ENCODE peak calls at places on chromosomes 4 and X, in eight cellular contexts. One of them, this sample, is unnamed.

GRCh38 chr4:7298601-7299000 is 106.3 kb downstream of the SORCS2 start:
- DNase-seq in AG10803: no peak
- DNase-seq in GM23248: no peak
- DNase-seq in activated CD8-positive, alpha-beta memory T cell treated with anti-CD3 and anti-CD28 coated beads for 4 hours: no peak
- DNase-seq in skeletal muscle cell: no peak
- DNase-seq in Kasumi-1: no peak
- DNase-seq in stimulated activated CD4-positive, alpha-beta T cell treated with anti-CD3 and anti-CD28 coated beads, Interleukin-2, amount 100 ng/mL, for 24 hours: no peak
- DNase-seq in amniotic stem cell: no peak
- DNase-seq in this sample: no peak

GRCh38 chrX:24002167-24002566 is 24.8 kb downstream of the KLHL15 start:
- DNase-seq in stimulated activated CD4-positive, alpha-beta T cell treated with anti-CD3 and anti-CD28 coated beads, Interleukin-2, amount 100 ng/mL, for 24 hours: no peak
- DNase-seq in GM23248: no peak
- DNase-seq in Kasumi-1: no peak
- DNase-seq in AG10803: no peak
- DNase-seq in skeletal muscle cell: no peak
- DNase-seq in amniotic stem cell: no peak
- DNase-seq in activated CD8-positive, alpha-beta memory T cell treated with anti-CD3 and anti-CD28 coated beads for 4 hours: no peak
- DNase-seq in this sample: no peak

GRCh38 chrX:152926279-152926678 is 28.4 kb downstream of the ZNF185 start:
- DNase-seq in skeletal muscle cell: no peak
- DNase-seq in AG10803: peak; percentile 66
- DNase-seq in stimulated activated CD4-positive, alpha-beta T cell treated with anti-CD3 and anti-CD28 coated beads, Interleukin-2, amount 100 ng/mL, for 24 hours: peak; percentile 53
- DNase-seq in amniotic stem cell: peak; percentile 42
- DNase-seq in Kasumi-1: peak; percentile 57
- DNase-seq in activated CD8-positive, alpha-beta memory T cell treated with anti-CD3 and anti-CD28 coated beads for 4 hours: peak; percentile 14
- DNase-seq in GM23248: peak; percentile 75
- DNase-seq in this sample: peak; percentile 49

GRCh38 chr4:104906274-104906673 is 240.4 kb upstream of the TET2 start:
- DNase-seq in skeletal muscle cell: no peak
- DNase-seq in amniotic stem cell: no peak
- DNase-seq in GM23248: no peak
- DNase-seq in stimulated activated CD4-positive, alpha-beta T cell treated with anti-CD3 and anti-CD28 coated beads, Interleukin-2, amount 100 ng/mL, for 24 hours: no peak
- DNase-seq in Kasumi-1: no peak
- DNase-seq in activated CD8-positive, alpha-beta memory T cell treated with anti-CD3 and anti-CD28 coated beads for 4 hours: no peak
- DNase-seq in AG10803: no peak
- DNase-seq in this sample: no peak

GRCh38 chrX:85140963-85141362 is 102.6 kb downstream of the SATL1 start:
- DNase-seq in stimulated activated CD4-positive, alpha-beta T cell treated with anti-CD3 and anti-CD28 coated beads, Interleukin-2, amount 100 ng/mL, for 24 hours: no peak
- DNase-seq in skeletal muscle cell: no peak
- DNase-seq in GM23248: no peak
- DNase-seq in amniotic stem cell: no peak
- DNase-seq in Kasumi-1: no peak
- DNase-seq in AG10803: no peak
- DNase-seq in activated CD8-positive, alpha-beta memory T cell treated with anti-CD3 and anti-CD28 coated beads for 4 hours: no peak
- DNase-seq in this sample: no peak

GRCh38 chrX:2500681-2501151 is at the start of the genes DHRSX and ZBED1:
- DNase-seq in AG10803: peak; percentile 25
- DNase-seq in skeletal muscle cell: no peak
- DNase-seq in activated CD8-positive, alpha-beta memory T cell treated with anti-CD3 and anti-CD28 coated beads for 4 hours: no peak
- DNase-seq in amniotic stem cell: no peak
- DNase-seq in GM23248: peak; percentile 73
- DNase-seq in stimulated activated CD4-positive, alpha-beta T cell treated with anti-CD3 and anti-CD28 coated beads, Interleukin-2, amount 100 ng/mL, for 24 hours: peak; percentile 58
- DNase-seq in Kasumi-1: no peak
- DNase-seq in this sample: peak; percentile 8

GRCh38 chrX:104668550-104668949 is 102.6 kb downstream of the IL1RAPL2 start:
- DNase-seq in activated CD8-positive, alpha-beta memory T cell treated with anti-CD3 and anti-CD28 coated beads for 4 hours: no peak
- DNase-seq in GM23248: peak; percentile 4
- DNase-seq in AG10803: no peak
- DNase-seq in amniotic stem cell: no peak
- DNase-seq in stimulated activated CD4-positive, alpha-beta T cell treated with anti-CD3 and anti-CD28 coated beads, Interleukin-2, amount 100 ng/mL, for 24 hours: no peak
- DNase-seq in skeletal muscle cell: no peak
- DNase-seq in Kasumi-1: peak; percentile 33
- DNase-seq in this sample: no peak

GRCh38 chr4:3305610-3306371 is 13.0 kb downstream of the RGS12 start:
- DNase-seq in amniotic stem cell: no peak
- DNase-seq in AG10803: no peak
- DNase-seq in GM23248: peak; percentile 77
- DNase-seq in Kasumi-1: peak; percentile 77
- DNase-seq in stimulated activated CD4-positive, alpha-beta T cell treated with anti-CD3 and anti-CD28 coated beads, Interleukin-2, amount 100 ng/mL, for 24 hours: no peak
- DNase-seq in activated CD8-positive, alpha-beta memory T cell treated with anti-CD3 and anti-CD28 coated beads for 4 hours: no peak
- DNase-seq in skeletal muscle cell: no peak
- DNase-seq in this sample: no peak

This sample was measured in fibroblast of villous mesenchyme.